ENCODE peak calls at places on chromosomes 12 and 14, in four cellular contexts. L is HepG2, G is WTC11, K is K562. Y is an unnamed sample.

GRCh38 chr12:97335093-97335492 is 127.5 kb upstream of the RMST start:
- DNase-seq in G (no peak), L (no peak), K (no peak), Y (no peak)

GRCh38 chr12:49507139-49507538 is 31.7 kb upstream of the KCNH3 start:
- DNase-seq in G (no peak), K (no peak), L (no peak), Y (no peak)

GRCh38 chr12:89450922-89451321 is 73.7 kb downstream of the GALNT4 start:
- DNase-seq in G (no peak), K (no peak), L (peak), Y (no peak)

GRCh38 chr12:111024205-111024794 is 103.9 kb upstream of the MYL2 start:
- DNase-seq in G (peak), L (peak), K (peak), Y (peak)

GRCh38 chr12:124094733-124095132 is 121.7 kb downstream of the ZNF664 start:
- DNase-seq in G (no peak), L (no peak), K (no peak), Y (no peak)

GRCh38 chr12:107645630-107646333 is 39.8 kb upstream of the PWP1 start:
- DNase-seq in G (peak), L (no peak), K (no peak), Y (peak)

GRCh38 chr12:39442895-39443703 is at the start of gene KIF21A:
- DNase-seq in L (peak), K (peak), G (peak), Y (peak)

GRCh38 chr12:74646831-74647230 is 109.2 kb downstream of the ATXN7L3B start:
- DNase-seq in K (no peak), G (no peak), L (no peak), Y (peak)

GRCh38 chr12:124608451-124608870 is 41.0 kb upstream of the NCOR2 start:
- DNase-seq in L (no peak), K (no peak), G (no peak), Y (no peak)

GRCh38 chr14:63632932-63633514 is 8.6 kb downstream of the WDR89 start:
- DNase-seq in L (peak), K (no peak), G (no peak), Y (peak)

GRCh38 chr12:125001636-125002035 is 8.2 kb downstream of the BRI3BP start:
- DNase-seq in L (no peak), G (no peak), K (no peak), Y (no peak)

GRCh38 chr12:5623411-5623810 is 191.5 kb downstream of the NTF3 start:
- DNase-seq in L (no peak), G (no peak), K (no peak), Y (no peak)

GRCh38 chr14:101134851-101135486 is 231.4 kb upstream of the RTL1 start:
- DNase-seq in L (no peak), K (no peak), G (no peak), Y (no peak)

GRCh38 chr12:116066381-116067230 is 210.9 kb downstream of the MED13L start:
- DNase-seq in G (peak), K (peak), L (peak), Y (peak)

GRCh38 chr14:77403798-77404197 is 19.5 kb downstream of the NOXRED1 start:
- DNase-seq in L (no peak), G (no peak), K (no peak), Y (no peak)

GRCh38 chr12:47758834-47759690 is at the start of gene RAPGEF3:
- DNase-seq in G (peak), L (peak), K (peak), Y (peak)

GRCh38 chr12:51028811-51029146 is 2.6 kb upstream of the SLC11A2 start:
- DNase-seq in L (no peak), K (no peak), G (no peak), Y (no peak)

GRCh38 chr12:47415054-47415453 is 290.8 kb downstream of the RPAP3 start:
- DNase-seq in L (no peak), G (no peak), K (no peak), Y (no peak)

GRCh38 chr12:65858831-65859230 is 34.5 kb downstream of the HMGA2 start:
- DNase-seq in K (no peak), G (no peak), L (no peak), Y (peak)

GRCh38 chr12:6323340-6323994 is 13.0 kb downstream of the PLEKHG6 start:
- DNase-seq in G (peak), L (peak), K (peak), Y (peak)

GRCh38 chr12:1201886-1202285 is 210.9 kb downstream of the ERC1 start:
- DNase-seq in G (no peak), K (no peak), L (no peak), Y (no peak)

GRCh38 chr14:85917631-85918030 is 387.7 kb downstream of the FLRT2 start:
- DNase-seq in K (no peak), G (no peak), L (no peak), Y (no peak)

GRCh38 chr12:128510527-128510926 is 243.6 kb downstream of the TMEM132C start:
- DNase-seq in K (no peak), L (no peak), G (no peak), Y (no peak)
- TF ChIP-seq ELF4 in K (no peak), L (no peak), G (no peak), Y (no peak)

GRCh38 chr12:46168426-46168825 is 100.4 kb downstream of the SLC38A1 start:
- DNase-seq in G (no peak), K (no peak), L (no peak), Y (no peak)
- TF ChIP-seq ELF4 in G (no peak), K (no peak), L (no peak), Y (no peak)

GRCh38 chr12:130878193-130879185 is 6.6 kb downstream of the RAN start:
- DNase-seq in G (no peak), K (peak), L (no peak), Y (no peak)
- TF ChIP-seq ELF4 in G (no peak), K (no peak), L (no peak), Y (no peak)

DNA sequence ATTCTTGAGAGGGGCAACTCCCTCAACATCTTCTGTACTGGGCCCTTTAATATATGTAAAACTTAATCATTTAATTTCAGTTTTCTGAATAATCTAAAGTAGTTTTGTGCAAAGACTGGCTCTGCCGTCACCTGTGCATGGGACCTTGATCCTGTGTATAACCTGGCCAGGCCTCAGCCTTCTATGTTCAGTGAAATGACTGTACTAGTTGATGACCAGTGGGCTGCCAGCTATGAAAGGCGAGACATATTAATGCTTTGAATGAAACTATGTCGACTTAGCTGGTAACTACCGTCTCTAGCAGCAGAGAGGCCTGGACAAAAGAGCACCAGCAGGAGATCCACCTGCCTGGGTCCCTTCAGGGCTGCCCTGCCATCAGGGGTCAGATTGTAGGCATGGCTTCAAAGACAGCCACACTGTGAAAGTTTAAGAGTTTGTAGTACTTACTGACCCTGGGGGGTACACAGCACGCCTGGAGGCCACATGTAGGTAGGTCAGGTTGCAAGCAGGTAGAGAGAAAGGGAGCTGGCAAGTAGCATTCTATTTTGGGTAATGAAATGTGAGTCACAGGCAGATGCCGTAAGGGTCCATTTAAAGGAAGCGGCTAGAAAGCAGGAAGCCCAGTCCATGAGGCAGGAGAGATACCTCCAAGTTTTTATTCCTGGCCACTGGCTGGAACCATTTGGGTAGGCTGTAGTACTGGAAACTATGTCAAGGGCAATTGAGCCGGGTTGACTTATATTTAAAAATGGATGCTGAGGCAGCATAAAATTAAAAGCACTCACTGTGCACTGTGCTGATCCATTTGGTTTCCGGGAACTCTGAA is 77.2 kb downstream of the BHLHE41 start:
- DNase-seq in L (no peak), K (no peak), G (peak), Y (no peak)
- TF ChIP-seq ELF4 in L (no peak), K (no peak), G (no peak), Y (no peak)

GRCh38 chr14:50763386-50764007 is 67.5 kb downstream of the NIN start:
- DNase-seq in L (no peak), K (no peak), G (no peak), Y (no peak)
- TF ChIP-seq ELF4 in L (no peak), K (no peak), G (no peak), Y (no peak)

GRCh38 chr12:2284321-2284813 is 231.6 kb downstream of the CACNA1C start:
- DNase-seq in L (no peak), K (no peak), G (no peak), Y (no peak)

GRCh38 chr12:2286051-2286450 is 233.3 kb downstream of the CACNA1C start:
- DNase-seq in L (no peak), G (no peak), K (no peak), Y (no peak)

GRCh38 chr12:2283910-2284309 is 231.1 kb downstream of the CACNA1C start:
- DNase-seq in G (no peak), K (no peak), L (no peak), Y (no peak)

GRCh38 chr12:2285462-2285861 is 232.7 kb downstream of the CACNA1C start:
- DNase-seq in G (no peak), L (no peak), K (no peak), Y (no peak)

DNA sequence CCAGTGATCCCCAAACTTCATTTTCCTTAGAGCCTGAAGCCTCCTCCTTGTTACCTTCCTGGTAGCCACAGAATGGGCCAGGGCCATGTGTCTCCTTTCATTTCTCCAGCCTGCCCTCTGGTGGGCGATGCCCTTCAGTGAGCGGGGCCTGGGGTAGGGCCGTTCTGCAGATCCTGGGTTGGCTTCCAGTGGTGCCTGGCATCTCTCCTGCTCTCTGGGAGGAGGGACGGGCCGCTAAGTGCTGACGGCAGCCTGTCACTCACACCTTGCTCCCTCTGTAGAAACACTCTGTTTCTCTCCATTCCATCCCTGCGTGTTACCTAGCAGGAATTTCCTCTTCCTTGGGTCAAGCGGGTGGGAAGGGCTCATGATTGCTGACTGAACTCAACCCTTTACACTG is 232.1 kb downstream of the CACNA1C start:
- DNase-seq in G (peak), L (peak), K (peak), Y (peak)
- TF ChIP-seq ELF4 in G (no peak), L (no peak), K (no peak), Y (no peak)

GRCh38 chr14:72401632-72402428 is 469.6 kb downstream of the RGS6 start:
- DNase-seq in K (no peak), G (no peak), L (no peak), Y (no peak)
- TF ChIP-seq ELF4 in K (no peak), G (no peak), L (no peak), Y (no peak)

DNA sequence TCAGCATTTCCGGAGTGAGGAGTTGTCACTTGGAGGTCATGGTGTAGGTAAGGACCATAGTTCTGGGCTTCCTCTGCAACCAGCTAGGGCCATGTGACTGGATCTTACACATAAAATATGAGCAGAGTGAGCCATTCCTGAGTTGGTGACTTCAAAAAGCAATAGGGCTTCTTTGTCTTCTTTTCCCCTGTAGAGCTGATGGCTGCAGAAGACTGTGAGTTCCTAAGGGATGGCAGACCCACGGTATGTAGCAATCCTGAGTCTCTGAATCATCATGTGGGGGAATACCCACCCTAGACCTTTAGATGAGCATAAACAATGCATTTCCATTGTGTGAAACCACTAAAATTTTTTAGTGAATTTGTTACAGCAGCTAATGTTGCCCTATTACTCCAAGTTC is 151.1 kb upstream of the TBX3 start:
- DNase-seq in L (no peak), K (no peak), G (no peak), Y (no peak)
- TF ChIP-seq ELF4 in L (no peak), K (no peak), G (no peak), Y (no peak)

DNA sequence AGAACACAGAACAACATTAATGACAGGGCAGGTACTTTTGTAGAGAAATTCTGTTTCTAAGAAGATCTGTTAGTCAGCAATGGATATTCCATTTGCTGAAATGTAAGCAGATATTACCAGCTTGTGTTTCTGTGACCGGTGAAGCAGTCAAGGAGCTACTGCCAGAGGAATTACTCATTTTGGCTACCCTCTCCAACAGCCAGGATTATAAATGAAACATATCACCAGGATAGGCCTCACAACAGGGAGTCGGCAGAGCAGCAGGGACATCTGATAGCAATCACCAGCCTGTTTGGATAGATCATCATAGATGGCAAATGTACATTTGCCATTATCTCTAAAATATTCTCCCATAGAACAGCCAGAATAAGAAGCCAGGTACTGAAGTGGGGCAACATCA is 440.7 kb downstream of the KCNH5 start:
- DNase-seq in L (no peak), G (no peak), K (no peak), Y (no peak)
- TF ChIP-seq ELF4 in L (no peak), G (no peak), K (no peak), Y (no peak)

GRCh38 chr12:128918910-128919309 is 65.6 kb downstream of the GLT1D1 start:
- DNase-seq in G (no peak), K (no peak), L (no peak), Y (no peak)

GRCh38 chr12:128914908-128915563 is 61.8 kb downstream of the GLT1D1 start:
- DNase-seq in K (no peak), G (no peak), L (no peak), Y (no peak)

GRCh38 chr12:128918481-128918880 is 65.2 kb downstream of the GLT1D1 start:
- DNase-seq in K (no peak), G (no peak), L (no peak), Y (no peak)

GRCh38 chr12:128920468-128920867 is 67.2 kb downstream of the GLT1D1 start:
- DNase-seq in L (no peak), G (no peak), K (no peak), Y (no peak)

DNA sequence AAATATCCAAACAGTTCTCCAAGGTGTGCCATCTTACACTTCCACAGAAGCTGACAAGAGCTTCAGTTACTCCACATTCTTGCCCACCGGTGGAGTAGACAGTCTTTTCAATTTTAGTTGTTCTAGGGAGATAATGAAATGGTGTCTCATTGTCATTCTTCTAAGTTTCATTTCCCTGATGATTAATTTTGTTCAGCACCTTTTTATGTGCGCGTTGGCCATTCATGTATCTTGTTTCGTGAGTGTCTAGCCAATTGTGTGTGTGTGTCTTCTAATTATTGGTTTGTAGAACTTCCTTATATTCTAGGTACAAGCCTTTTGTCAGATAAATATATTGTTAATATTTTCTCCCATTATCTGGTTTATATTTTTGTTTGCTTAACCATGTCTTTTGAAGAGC is 63.1 kb downstream of the GLT1D1 start:
- DNase-seq in K (no peak), G (no peak), L (no peak), Y (no peak)
- TF ChIP-seq ELF4 in K (no peak), G (no peak), L (no peak), Y (no peak)